ENCODE peak calls at places on chromosomes 7 and 10, in four cellular contexts. W is GM23248, C is SK-N-SH, D is heart right ventricle. S is an unnamed sample.
A peak's percentile ranks its signal among the peaks of the same experiment; 100 is the strongest.

GRCh38 chr10:58853668-58854067 is 322.8 kb upstream of the PHYHIPL start:
- DNase-seq in W (no peak), C (no peak), D (peak; percentile 24), S (no peak)

GRCh38 chr7:144534196-144534595 is 130.7 kb upstream of the NOBOX start:
- DNase-seq in W (no peak), C (no peak), D (no peak), S (no peak)

GRCh38 chr10:13943735-13944398 is 357.1 kb downstream of the PRPF18 start:
- DNase-seq in W (no peak), C (no peak), D (no peak), S (no peak)

GRCh38 chr10:88928254-88928653 is 24.3 kb downstream of the ACTA2 start:
- DNase-seq in W (no peak), C (no peak), D (no peak), S (no peak)

GRCh38 chr10:58175990-58176910 is 91.4 kb downstream of the IPMK start:
- DNase-seq in W (peak; percentile 56), C (no peak), D (no peak), S (no peak)

GRCh38 chr7:41699532-41699931 is 3.4 kb downstream of the INHBA start:
- DNase-seq in W (peak; percentile 53), C (no peak), D (no peak), S (no peak)

GRCh38 chr10:77490915-77491314 is 146.7 kb downstream of the KCNMA1 start:
- DNase-seq in W (no peak), C (no peak), D (no peak), S (no peak)

GRCh38 chr10:117511601-117512390 is 30.8 kb upstream of the EMX2 start:
- DNase-seq in W (no peak), C (no peak), D (no peak), S (no peak)

GRCh38 chr7:155798673-155799439 is 13.4 kb downstream of the SHH start:
- DNase-seq in W (no peak), C (peak; percentile 40), D (no peak), S (peak; percentile 34)

GRCh38 chr10:110868981-110869380 is 2.7 kb upstream of the PDCD4 start:
- DNase-seq in W (no peak), C (no peak), D (no peak), S (no peak)

GRCh38 chr7:152054377-152055230 is 29.1 kb downstream of the GALNT11 start:
- DNase-seq in W (peak; percentile 95), C (no peak), D (peak; percentile 34), S (peak; percentile 48)

GRCh38 chr7:87702326-87702725 is 74.1 kb downstream of the RUNDC3B start:
- DNase-seq in W (peak; percentile 87), C (no peak), D (no peak), S (no peak)

GRCh38 chr7:116305485-116306408 is 95.4 kb downstream of the TES start:
- DNase-seq in W (no peak), C (no peak), D (no peak), S (no peak)

GRCh38 chr7:137695942-137696341 is 150.8 kb downstream of the DGKI start:
- DNase-seq in W (no peak), C (no peak), D (no peak), S (peak; percentile 69)

GRCh38 chr7:136502162-136502561 is 366.3 kb upstream of the CHRM2 start:
- DNase-seq in W (no peak), C (no peak), D (no peak), S (no peak)

GRCh38 chr10:70950062-70950461 is 61.7 kb upstream of the PCBD1 start:
- DNase-seq in W (no peak), C (no peak), D (no peak), S (peak; percentile 14)

GRCh38 chr10:120455004-120455403 is 2.0 kb upstream of the PLPP4 start:
- DNase-seq in W (peak; percentile 81), C (no peak), D (no peak), S (no peak)

GRCh38 chr7:118629898-118630469 is 405.5 kb downstream of the ANKRD7 start:
- DNase-seq in W (no peak), C (no peak), D (no peak), S (no peak)

GRCh38 chr7:68730871-68731403 is 867.3 kb upstream of the AUTS2 start:
- DNase-seq in W (no peak), C (no peak), D (no peak), S (peak; percentile 64)

GRCh38 chr10:101485681-101486554 is 102.1 kb downstream of the POLL start:
- DNase-seq in W (peak; percentile 18), C (peak; percentile 51), D (no peak), S (peak; percentile 33)

GRCh38 chr7:77326131-77326530 is 90.0 kb downstream of the GSAP start:
- DNase-seq in W (peak; percentile 49), C (no peak), D (no peak), S (no peak)

GRCh38 chr7:111006691-111007090 is 84.2 kb upstream of the LRRN3 start:
- DNase-seq in W (peak; percentile 60), C (no peak), D (no peak), S (no peak)

GRCh38 chr10:122279725-122280141 is 8.6 kb downstream of the BTBD16 start:
- DNase-seq in W (peak; percentile 60), C (peak; percentile 43), D (peak; percentile 49), S (peak; percentile 40)

GRCh38 chr7:93146465-93147127 is 1.6 kb downstream of the SAMD9L start:
- DNase-seq in W (peak; percentile 28), C (no peak), D (no peak), S (no peak)

GRCh38 chr10:69965919-69966662 is 86.6 kb upstream of the MACROH2A2 start:
- DNase-seq in W (peak; percentile 27), C (no peak), D (no peak), S (no peak)

GRCh38 chr7:27066148-27066547 is 29.7 kb downstream of the HOXA1 start:
- DNase-seq in W (peak; percentile 84), C (no peak), D (no peak), S (no peak)

GRCh38 chr7:123769371-123769770 is 20.6 kb upstream of the WASL start:
- DNase-seq in W (peak; percentile 69), C (no peak), D (peak; percentile 45), S (peak; percentile 46)

GRCh38 chr7:18505870-18506460 is 10.4 kb downstream of the HDAC9 start:
- DNase-seq in W (peak; percentile 89), C (no peak), D (no peak), S (no peak)

GRCh38 chr7:18509491-18509890 is 13.9 kb downstream of the HDAC9 start:
- DNase-seq in W (no peak), C (no peak), D (no peak), S (no peak)

GRCh38 chr7:18511351-18511750 is 15.8 kb downstream of the HDAC9 start:
- DNase-seq in W (no peak), C (no peak), D (no peak), S (no peak)

GRCh38 chr7:18504965-18505364 is 9.4 kb downstream of the HDAC9 start:
- DNase-seq in W (no peak), C (no peak), D (no peak), S (no peak)

DNA sequence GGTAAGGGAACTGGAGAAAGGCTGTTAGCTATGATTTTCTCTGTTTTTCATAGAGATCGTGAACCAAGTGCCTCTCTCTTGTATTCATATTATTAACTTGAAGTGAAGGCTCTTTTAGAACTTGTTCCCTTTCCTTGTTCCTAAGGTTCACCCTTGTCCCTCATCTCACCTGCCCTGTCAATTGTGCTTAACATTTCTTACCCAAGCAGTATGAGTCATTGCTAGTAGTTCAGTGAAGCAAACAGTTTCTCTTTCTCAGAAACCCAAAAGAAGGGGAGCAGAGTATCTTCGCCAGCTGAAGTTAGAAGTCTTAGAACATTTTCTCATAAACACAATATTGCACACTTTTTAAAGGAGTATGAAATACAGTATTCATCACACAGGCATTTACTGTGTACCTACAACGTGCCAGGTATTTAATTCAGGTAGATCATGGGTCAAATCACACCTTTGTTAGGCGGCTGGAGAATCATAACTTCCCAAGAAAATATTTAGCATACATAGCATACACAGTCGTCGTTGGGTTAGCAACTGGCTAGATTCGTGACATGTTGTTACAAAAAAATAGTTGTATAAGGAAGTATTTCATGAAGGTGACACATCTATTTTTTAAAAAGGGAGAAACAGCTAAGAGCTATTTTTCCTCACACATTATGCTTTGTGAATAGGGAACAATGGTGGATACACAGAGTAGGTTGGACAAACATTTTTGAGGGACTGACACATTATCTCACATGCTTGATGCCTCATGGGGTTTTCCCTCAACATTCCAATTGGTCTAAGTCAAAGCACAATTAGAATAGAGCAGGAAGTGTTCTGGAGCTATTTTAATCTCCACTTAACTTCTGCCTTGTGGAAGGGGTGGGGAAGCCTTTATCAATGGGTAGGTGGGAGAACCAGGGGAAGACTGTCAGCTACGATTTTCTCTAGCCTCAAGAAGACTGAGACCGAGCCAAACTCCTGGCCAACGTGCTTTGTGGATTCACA is 13.2 kb downstream of the HDAC9 start:
- DNase-seq in W (peak; percentile 95), C (no peak), D (peak; percentile 43), S (no peak)
- H3K4me3 ChIP-seq in W (peak overlapping the region; percentile 65), C (peak overlapping the region; percentile 69), D (no peak overlapping the region), S (no peak overlapping the region)

GRCh38 chr10:23095404-23095965 is at the start of gene MSRB2:
- DNase-seq in W (peak; percentile 96), C (peak; percentile 96), D (peak; percentile 96), S (peak; percentile 95)

GRCh38 chr10:23094786-23095403 is 484 bp upstream of the MSRB2 start:
- DNase-seq in W (no peak), C (no peak), D (no peak), S (no peak)

GRCh38 chr10:23095966-23096813 is 811 bp downstream of the MSRB2 start:
- DNase-seq in W (peak; percentile 85), C (peak; percentile 25), D (peak; percentile 60), S (peak; percentile 51)

GRCh38 chr10:23099079-23099478 is 3.7 kb downstream of the MSRB2 start:
- DNase-seq in W (no peak), C (no peak), D (no peak), S (no peak)

GRCh38 chr10:23096814-23097549 is 1.6 kb downstream of the MSRB2 start:
- DNase-seq in W (peak; percentile 79), C (peak; percentile 43), D (no peak), S (no peak)
- H3K4me3 ChIP-seq in W (peak overlapping the region; percentile 82), C (peak overlapping the region; percentile 90), D (no peak overlapping the region), S (no peak overlapping the region)

DNA sequence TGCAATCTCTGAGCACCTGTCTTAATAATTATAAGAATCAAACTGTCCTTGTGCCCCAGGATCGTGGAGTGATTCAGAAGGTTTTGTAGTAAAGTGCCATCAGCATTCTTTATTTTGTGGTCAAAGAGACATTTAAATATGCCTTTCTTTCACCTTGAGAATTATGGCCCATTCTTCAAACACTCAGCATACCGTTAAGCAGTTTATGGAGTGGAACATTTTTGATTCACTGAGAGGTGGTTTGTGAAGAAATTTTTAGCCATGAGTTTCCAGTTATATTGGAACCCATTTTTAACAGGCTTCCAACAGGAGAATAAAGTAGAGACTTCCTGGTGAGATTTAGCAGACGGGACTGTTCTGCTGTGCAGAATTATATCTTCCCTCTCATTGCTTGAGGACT is 41.9 kb downstream of the CSTF2T start:
- DNase-seq in W (no peak), C (no peak), D (no peak), S (no peak)
- H3K4me3 ChIP-seq in W (no peak overlapping the region), C (no peak overlapping the region), D (no peak overlapping the region), S (no peak overlapping the region)

GRCh38 chr10:79437111-79437814 is 8.2 kb downstream of the ZCCHC24 start:
- DNase-seq in W (peak; percentile 65), C (no peak), D (no peak), S (no peak)
- H3K4me3 ChIP-seq in W (no peak overlapping the region), C (no peak overlapping the region), D (no peak overlapping the region), S (no peak overlapping the region)

GRCh38 chr7:44880317-44881018 is 4.9 kb downstream of the PURB start:
- DNase-seq in W (no peak), C (no peak), D (no peak), S (no peak)
- H3K4me3 ChIP-seq in W (peak overlapping the region; percentile 86), C (peak overlapping the region; percentile 72), D (peak overlapping the region; percentile 1), S (no peak overlapping the region)

S was measured in right lobe of liver.